ENCODE peak calls at places on chromosomes 6 and 20, in five cellular contexts. M is SK-MEL-5; V is stimulated activated CD8-positive, alpha-beta memory T cell treated with anti-CD3 and anti-CD28 coated beads, Interleukin-7, amount 100 ng/mL, for 48 hours; T is HT1080; L is stromal cell of bone marrow. W is an unnamed sample.

GRCh38 chr6:110331816-110332215 is 26.3 kb downstream of the METTL24 start:
- DNase-seq in L (no peak), T (no peak), V (no peak), M (no peak), W (no peak)

GRCh38 chr6:53250761-53251672 is 97.7 kb downstream of the ELOVL5 start:
- DNase-seq in M (peak), L (peak), V (no peak), T (no peak), W (peak)

GRCh38 chr20:41631826-41632225 is 13.6 kb upstream of the CHD6 start:
- DNase-seq in T (peak), L (peak), V (no peak), M (no peak), W (no peak)

GRCh38 chr6:105985816-105986632 is 100.1 kb upstream of the PRDM1 start:
- DNase-seq in M (no peak), T (no peak), V (no peak), L (no peak), W (no peak)

GRCh38 chr6:56416247-56416646 is 168.9 kb upstream of the COL21A1 start:
- DNase-seq in T (no peak), L (peak), M (no peak), V (no peak), W (no peak)

GRCh38 chr6:148501178-148501590 is 158.5 kb downstream of the SASH1 start:
- DNase-seq in T (peak), M (peak), V (no peak), L (peak), W (no peak)

GRCh38 chr6:29720863-29721262 is 2.4 kb upstream of the HLA-F start:
- DNase-seq in T (no peak), V (no peak), L (no peak), M (no peak), W (no peak)

GRCh38 chr20:18983796-18984195 is 170.2 kb downstream of the SCP2D1 start:
- DNase-seq in M (no peak), L (no peak), T (no peak), V (no peak), W (no peak)

GRCh38 chr20:20837574-20838021 is 125.2 kb upstream of the RALGAPA2 start:
- DNase-seq in M (peak), T (peak), L (peak), V (no peak), W (no peak)

W was measured in PC-9.